ENCODE peak calls at places on chromosomes 2 and 18, in eight cellular contexts. S, U, B, G, T, Q, I and O are unnamed samples.

GRCh38 chr2:12856934-12857660 is 140.4 kb downstream of the TRIB2 start:
- DNase-seq in S (peak), U (no peak), B (no peak), G (peak), T (no peak), Q (peak), I (no peak), O (no peak)

GRCh38 chr2:241863021-241863954 is 4.6 kb upstream of the PDCD1 start:
- DNase-seq in S (peak), U (no peak), B (peak), G (no peak), T (peak), Q (no peak), I (peak), O (no peak)

GRCh38 chr2:100742884-100743283 is 77.1 kb upstream of the NPAS2 start:
- DNase-seq in S (no peak), U (no peak), B (no peak), G (peak), T (no peak), Q (no peak), I (no peak), O (no peak)

GRCh38 chr2:219285894-219286425 is 6.8 kb downstream of the DNAJB2 start:
- DNase-seq in S (no peak), U (no peak), B (no peak), G (no peak), T (no peak), Q (no peak), I (no peak), O (no peak)

GRCh38 chr18:12637901-12638633 is 19.8 kb downstream of the SPIRE1 start:
- DNase-seq in S (no peak), U (no peak), B (no peak), G (no peak), T (no peak), Q (no peak), I (no peak), O (no peak)

GRCh38 chr2:43397821-43398220 is 171.4 kb upstream of the ZFP36L2 start:
- DNase-seq in S (no peak), U (no peak), B (no peak), G (no peak), T (no peak), Q (no peak), I (no peak), O (no peak)

GRCh38 chr2:8380026-8380425 is 301.8 kb upstream of the ID2 start:
- DNase-seq in S (no peak), U (no peak), B (no peak), G (no peak), T (no peak), Q (no peak), I (no peak), O (no peak)

GRCh38 chr2:219946021-219946420 is 318.6 kb downstream of the SLC4A3 start:
- DNase-seq in S (no peak), U (no peak), B (no peak), G (no peak), T (no peak), Q (no peak), I (no peak), O (no peak)

GRCh38 chr2:161138429-161138828 is 21.8 kb upstream of the TANK start:
- DNase-seq in S (peak), U (no peak), B (no peak), G (no peak), T (no peak), Q (no peak), I (peak), O (no peak)

GRCh38 chr18:59898609-59899297 is 1.0 kb upstream of the PMAIP1 start:
- DNase-seq in S (peak), U (no peak), B (no peak), G (no peak), T (no peak), Q (no peak), I (no peak), O (no peak)

GRCh38 chr2:203683932-203684556 is 22.4 kb upstream of the CD28 start:
- DNase-seq in S (no peak), U (no peak), B (no peak), G (no peak), T (no peak), Q (peak), I (peak), O (no peak)